ENCODE peak calls at places on chromosomes 5 and 9, in six cellular contexts. Q, I, V, K, R and E are unnamed samples.

GRCh38 chr9:98162638-98163037 is 29.8 kb downstream of the CORO2A start:
- DNase-seq in Q (no peak), I (no peak), V (no peak), K (peak), R (no peak), E (no peak)

GRCh38 chr9:93132287-93132927 is 1.6 kb downstream of the NINJ1 start:
- DNase-seq in Q (peak), I (no peak), V (peak), K (peak), R (peak), E (no peak)

GRCh38 chr5:149380466-149381121 is 1.5 kb upstream of the IL17B start:
- DNase-seq in Q (peak), I (no peak), V (no peak), K (peak), R (peak), E (no peak)

GRCh38 chr5:3195991-3196390 is 399.6 kb upstream of the IRX1 start:
- DNase-seq in Q (no peak), I (no peak), V (no peak), K (no peak), R (no peak), E (no peak)

GRCh38 chr9:99187311-99187710 is 34.4 kb downstream of the ALG2 start:
- DNase-seq in Q (no peak), I (no peak), V (no peak), K (no peak), R (no peak), E (no peak)

GRCh38 chr5:100900796-100901731 is 2.0 kb downstream of the ST8SIA4 start:
- DNase-seq in Q (peak), I (peak), V (peak), K (peak), R (peak), E (no peak)

GRCh38 chr5:6218517-6218916 is 159.8 kb downstream of the MED10 start:
- DNase-seq in Q (no peak), I (no peak), V (no peak), K (no peak), R (no peak), E (no peak)

GRCh38 chr5:145465487-145466263 is 369.5 kb downstream of the PRELID2 start:
- DNase-seq in Q (no peak), I (no peak), V (peak), K (no peak), R (no peak), E (no peak)

GRCh38 chr5:158286827-158287226 is 427.9 kb upstream of the CLINT1 start:
- DNase-seq in Q (no peak), I (no peak), V (no peak), K (no peak), R (no peak), E (no peak)

DNA sequence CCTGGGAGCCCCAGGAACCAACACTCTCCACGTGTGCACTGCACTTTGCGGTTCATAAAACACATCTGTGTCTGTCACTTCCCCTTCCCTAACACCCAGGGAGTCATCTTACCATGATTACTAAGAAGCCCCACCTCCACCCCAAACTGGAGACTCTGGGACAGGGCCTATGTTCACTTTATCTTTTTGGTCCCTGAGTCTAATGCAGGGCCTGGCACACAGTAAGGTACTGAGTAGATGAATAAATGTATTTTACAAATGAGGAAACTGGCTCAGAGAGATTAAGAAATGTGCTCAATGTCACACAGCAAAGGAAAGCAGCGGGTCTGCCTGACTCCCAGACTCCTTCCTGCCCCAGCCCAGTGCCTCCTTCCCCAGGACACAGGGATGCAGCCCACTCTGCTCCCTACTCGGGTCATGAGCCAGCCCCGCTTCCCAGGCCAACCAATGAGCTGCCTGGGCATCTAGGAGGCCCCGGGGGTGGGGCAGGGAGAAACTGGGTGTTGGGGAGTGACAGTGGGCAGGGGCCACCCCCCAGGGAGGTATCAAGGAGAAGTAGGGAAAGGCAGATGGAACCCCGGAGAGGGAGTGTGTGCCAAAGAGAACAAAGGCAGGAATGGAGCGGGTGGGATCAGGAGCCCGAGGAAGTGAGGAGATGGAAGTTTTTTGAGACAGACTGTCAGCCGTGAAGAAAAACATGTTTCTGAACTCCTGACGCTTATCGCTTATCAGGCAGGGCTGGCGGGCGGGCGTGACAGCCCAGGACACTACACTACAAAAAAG is 30.5 kb downstream of the SHB start:
- DNase-seq in Q (no peak), I (no peak), V (no peak), K (peak), R (no peak), E (no peak)
- TF ChIP-seq CTCF in Q (no peak), I (no peak), V (no peak), K (no peak), R (no peak), E (no peak)

GRCh38 chr5:167582263-167582662 is 709.2 kb upstream of the WWC1 start:
- DNase-seq in Q (no peak), I (no peak), V (no peak), K (no peak), R (no peak), E (no peak)
- TF ChIP-seq CTCF in Q (no peak), I (no peak), V (peak), K (no peak), R (peak), E (no peak)

DNA sequence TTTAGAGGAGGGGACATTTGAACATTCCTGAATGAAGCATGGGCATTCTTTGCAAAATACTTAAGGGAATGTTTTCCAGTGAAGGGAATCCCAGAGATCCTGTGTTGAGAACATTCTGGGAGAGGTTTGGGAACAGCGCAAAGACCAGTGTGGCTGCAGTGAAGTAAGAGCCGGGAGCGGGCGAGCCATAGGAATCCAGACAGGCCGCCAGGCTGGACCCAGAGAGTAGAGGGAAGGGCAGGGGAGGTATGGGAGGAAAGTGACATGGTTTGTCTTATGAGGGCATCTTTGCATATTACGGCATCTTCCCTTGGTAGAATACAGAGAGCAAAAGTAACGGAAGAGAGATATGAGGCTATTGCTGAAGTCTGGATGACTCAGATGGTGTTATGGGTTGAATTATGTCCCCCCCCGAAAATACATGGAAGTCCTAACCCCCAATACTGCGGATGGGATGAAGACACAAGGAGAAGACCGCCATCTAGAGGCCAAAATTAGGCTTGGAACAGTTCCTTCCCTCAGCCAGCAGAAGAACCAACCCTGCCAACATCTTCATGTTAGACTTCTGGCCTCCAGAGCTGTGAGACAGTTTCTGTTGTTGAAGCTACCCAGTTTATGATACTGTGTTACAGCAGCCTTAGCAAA is 268.2 kb downstream of the MAST4 start:
- DNase-seq in Q (peak), I (peak), V (peak), K (no peak), R (peak), E (peak)
- TF ChIP-seq CTCF in Q (peak), I (peak), V (peak), K (no peak), R (peak), E (peak)

GRCh38 chr9:137369911-137370630 is 52.9 kb downstream of the EXD3 start:
- DNase-seq in Q (no peak), I (no peak), V (no peak), K (peak), R (no peak), E (no peak)

GRCh38 chr9:137370865-137371520 is 52.0 kb downstream of the EXD3 start:
- DNase-seq in Q (peak), I (no peak), V (no peak), K (peak), R (no peak), E (no peak)

GRCh38 chr9:137371966-137372651 is 50.9 kb downstream of the EXD3 start:
- DNase-seq in Q (no peak), I (no peak), V (no peak), K (peak), R (no peak), E (no peak)

GRCh38 chr9:137372693-137373610 is 50.0 kb downstream of the EXD3 start:
- DNase-seq in Q (no peak), I (no peak), V (no peak), K (peak), R (no peak), E (no peak)

DNA sequence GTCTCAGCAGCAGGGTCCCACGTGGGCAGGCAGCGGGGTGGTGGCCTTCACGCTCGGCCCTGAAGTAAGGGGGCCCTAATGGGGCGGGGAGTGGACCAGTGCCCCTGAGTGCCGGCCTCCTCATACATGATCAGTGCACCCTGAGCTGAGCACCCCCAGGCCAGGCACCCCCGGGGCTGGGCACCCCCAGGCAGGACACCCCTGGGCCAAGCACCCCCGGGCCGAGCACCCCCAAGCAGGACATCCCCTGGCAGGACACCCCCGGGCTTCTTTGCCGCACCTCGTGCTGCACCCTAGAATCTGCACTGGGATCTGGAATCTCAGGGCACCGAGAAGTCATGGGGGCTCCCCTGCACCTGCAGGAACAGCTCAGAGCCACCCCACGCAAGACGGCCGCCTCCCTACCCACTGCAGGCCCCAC is 51.4 kb downstream of the EXD3 start:
- DNase-seq in Q (no peak), I (no peak), V (no peak), K (peak), R (no peak), E (no peak)
- TF ChIP-seq CTCF in Q (no peak), I (no peak), V (no peak), K (no peak), R (no peak), E (no peak)

DNA sequence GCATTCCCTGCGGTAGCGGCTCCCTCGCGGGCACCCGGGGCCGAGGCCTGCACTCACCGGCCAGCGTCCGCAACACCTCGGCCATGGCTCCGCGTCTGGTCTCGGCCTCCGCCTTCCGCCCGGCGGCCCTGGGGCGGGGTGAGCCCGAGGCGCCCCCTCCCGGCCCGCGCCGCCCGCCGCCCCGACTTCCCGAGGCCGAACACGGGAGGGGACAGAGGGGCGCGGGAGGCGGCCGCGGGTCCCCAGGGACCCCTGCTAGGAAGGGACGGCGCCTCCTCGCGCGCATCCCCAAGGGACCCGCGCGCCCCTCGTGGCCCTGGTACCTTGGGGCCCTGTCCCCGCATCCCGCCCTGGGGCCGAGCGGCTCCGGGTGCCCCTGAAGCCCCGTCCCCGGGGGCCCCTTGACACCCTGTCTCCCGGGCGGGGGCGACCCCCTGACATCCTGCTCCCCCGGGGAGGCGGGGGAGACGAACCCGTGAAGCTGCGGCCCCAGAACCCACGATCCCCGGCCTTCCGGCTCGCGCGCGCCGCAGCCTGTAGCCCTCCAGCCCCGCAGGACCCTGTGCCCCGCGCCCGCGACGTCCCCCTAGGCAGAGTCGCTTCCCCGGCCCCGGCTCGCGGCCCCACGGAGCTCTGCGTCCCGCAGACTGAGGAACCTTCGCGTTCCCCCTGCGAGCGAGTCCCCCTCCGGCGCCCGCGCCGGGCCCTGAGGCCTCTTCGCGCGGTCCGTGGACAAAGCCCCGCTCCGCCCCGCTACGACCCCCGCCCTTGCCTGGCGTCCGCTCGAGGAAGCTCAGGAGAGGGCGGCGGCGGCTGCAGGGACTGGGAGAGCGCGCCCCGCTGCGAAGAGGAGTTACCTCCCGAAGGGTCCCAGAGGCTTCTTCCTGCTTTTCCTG is at the start of gene ABO:
- DNase-seq in Q (no peak), I (no peak), V (no peak), K (no peak), R (no peak), E (no peak)
- TF ChIP-seq CTCF in Q (no peak), I (no peak), V (no peak), K (no peak), R (no peak), E (no peak)

GRCh38 chr9:87336914-87337333 is 160.7 kb upstream of the DAPK1 start:
- DNase-seq in Q (peak), I (peak), V (peak), K (no peak), R (peak), E (no peak)
- TF ChIP-seq CTCF in Q (peak), I (peak), V (peak), K (peak), R (peak), E (peak)

GRCh38 chr9:7360513-7360912 is 439.1 kb downstream of the DMAC1 start:
- DNase-seq in Q (no peak), I (no peak), V (no peak), K (no peak), R (no peak), E (no peak)
- TF ChIP-seq CTCF in Q (no peak), I (no peak), V (no peak), K (no peak), R (no peak), E (peak)

GRCh38 chr9:101235105-101235866 is 149.5 kb downstream of the BAAT start:
- DNase-seq in Q (peak), I (peak), V (peak), K (no peak), R (no peak), E (no peak)
- TF ChIP-seq CTCF in Q (no peak), I (peak), V (peak), K (no peak), R (no peak), E (no peak)

GRCh38 chr9:7536310-7536939 is 263.2 kb downstream of the DMAC1 start:
- DNase-seq in Q (peak), I (peak), V (peak), K (no peak), R (peak), E (peak)
- TF ChIP-seq CTCF in Q (peak), I (peak), V (peak), K (peak), R (peak), E (peak)